ENCODE peak calls at places on chromosomes 4 and X, in six cellular contexts. C is stomach, M is fibroblast of mammary gland, X is mammary epithelial cell, L is AG10803, Y is HCT116. O is an unnamed sample.

GRCh38 chrX:30593435-30594200 is 16.1 kb upstream of the TASL start:
- DNase-seq in C (no peak), M (no peak), X (no peak), L (no peak), Y (peak; percentile 38), O (no peak)

GRCh38 chrX:154373340-154374306 is 811 bp downstream of the FLNA start:
- DNase-seq in C (peak; percentile 67), M (peak; percentile 74), X (peak; percentile 81), L (peak; percentile 84), Y (peak; percentile 78), O (no peak)

GRCh38 chr4:156792462-156793085 is 179.0 kb downstream of the PDGFC start:
- DNase-seq in C (no peak), M (no peak), X (peak; percentile 26), L (no peak), Y (no peak), O (no peak)

GRCh38 chrX:141278306-141278705 is 36.0 kb upstream of the SPANXC start:
- DNase-seq in C (no peak), M (peak; percentile 34), X (no peak), L (peak; percentile 4), Y (no peak), O (no peak)

GRCh38 chr4:100838286-100838685 is 320.5 kb upstream of the EMCN start:
- DNase-seq in C (no peak), M (no peak), X (no peak), L (no peak), Y (no peak), O (no peak)

GRCh38 chr4:105139646-105140045 is 7.0 kb upstream of the TET2 start:
- DNase-seq in C (no peak), M (peak; percentile 68), X (no peak), L (peak; percentile 42), Y (no peak), O (no peak)

GRCh38 chr4:92303621-92304027 is at the start of gene GRID2:
- DNase-seq in C (no peak), M (no peak), X (peak; percentile 1), L (no peak), Y (peak; percentile 7), O (no peak)

GRCh38 chr4:169156392-169156791 is 114.4 kb downstream of the SH3RF1 start:
- DNase-seq in C (no peak), M (no peak), X (no peak), L (no peak), Y (no peak), O (no peak)

GRCh38 chr4:156959298-156959702 is 12.3 kb downstream of the PDGFC start:
- DNase-seq in C (no peak), M (no peak), X (no peak), L (peak; percentile 84), Y (no peak), O (no peak)

GRCh38 chr4:10312568-10312967 is 144.7 kb downstream of the ZNF518B start:
- DNase-seq in C (no peak), M (no peak), X (no peak), L (no peak), Y (no peak), O (no peak)

GRCh38 chr4:182307746-182308145 is 64.5 kb downstream of the TENM3 start:
- DNase-seq in C (no peak), M (peak; percentile 94), X (peak; percentile 98), L (peak; percentile 98), Y (peak; percentile 21), O (no peak)

GRCh38 chrX:30027636-30028035 is 187.7 kb upstream of the MAGEB2 start:
- DNase-seq in C (no peak), M (no peak), X (no peak), L (no peak), Y (no peak), O (no peak)

GRCh38 chrX:125293792-125294780 is 25.6 kb upstream of the TEX13C start:
- DNase-seq in C (no peak), M (no peak), X (no peak), L (no peak), Y (no peak), O (no peak)

GRCh38 chr4:106929248-106929647 is 106.9 kb downstream of the DKK2 start:
- DNase-seq in C (no peak), M (no peak), X (no peak), L (no peak), Y (no peak), O (no peak)

GRCh38 chrX:6707497-6707896 is 172.6 kb upstream of the VCX3A start:
- DNase-seq in C (no peak), M (no peak), X (no peak), L (no peak), Y (no peak), O (no peak)

GRCh38 chr4:149754526-149754925 is 61.1 kb downstream of the IQCM start:
- DNase-seq in C (no peak), M (peak; percentile 36), X (peak; percentile 26), L (peak; percentile 32), Y (no peak), O (no peak)

GRCh38 chr4:99447079-99447478 is 11.9 kb upstream of the ADH7 start:
- DNase-seq in C (no peak), M (peak; percentile 63), X (peak; percentile 72), L (peak; percentile 64), Y (peak; percentile 3), O (peak; percentile 28)

GRCh38 chr4:105808459-105809041 is 86.7 kb upstream of the NPNT start:
- DNase-seq in C (no peak), M (peak; percentile 81), X (peak; percentile 75), L (peak; percentile 55), Y (peak; percentile 7), O (no peak)

GRCh38 chr4:140926672-140927071 is 170.5 kb upstream of the TBC1D9 start:
- DNase-seq in C (no peak), M (no peak), X (no peak), L (peak; percentile 53), Y (no peak), O (no peak)

GRCh38 chr4:177339794-177340374 is 30.2 kb downstream of the NEIL3 start:
- DNase-seq in C (no peak), M (peak; percentile 59), X (peak; percentile 35), L (peak; percentile 58), Y (peak; percentile 4), O (no peak)

DNA sequence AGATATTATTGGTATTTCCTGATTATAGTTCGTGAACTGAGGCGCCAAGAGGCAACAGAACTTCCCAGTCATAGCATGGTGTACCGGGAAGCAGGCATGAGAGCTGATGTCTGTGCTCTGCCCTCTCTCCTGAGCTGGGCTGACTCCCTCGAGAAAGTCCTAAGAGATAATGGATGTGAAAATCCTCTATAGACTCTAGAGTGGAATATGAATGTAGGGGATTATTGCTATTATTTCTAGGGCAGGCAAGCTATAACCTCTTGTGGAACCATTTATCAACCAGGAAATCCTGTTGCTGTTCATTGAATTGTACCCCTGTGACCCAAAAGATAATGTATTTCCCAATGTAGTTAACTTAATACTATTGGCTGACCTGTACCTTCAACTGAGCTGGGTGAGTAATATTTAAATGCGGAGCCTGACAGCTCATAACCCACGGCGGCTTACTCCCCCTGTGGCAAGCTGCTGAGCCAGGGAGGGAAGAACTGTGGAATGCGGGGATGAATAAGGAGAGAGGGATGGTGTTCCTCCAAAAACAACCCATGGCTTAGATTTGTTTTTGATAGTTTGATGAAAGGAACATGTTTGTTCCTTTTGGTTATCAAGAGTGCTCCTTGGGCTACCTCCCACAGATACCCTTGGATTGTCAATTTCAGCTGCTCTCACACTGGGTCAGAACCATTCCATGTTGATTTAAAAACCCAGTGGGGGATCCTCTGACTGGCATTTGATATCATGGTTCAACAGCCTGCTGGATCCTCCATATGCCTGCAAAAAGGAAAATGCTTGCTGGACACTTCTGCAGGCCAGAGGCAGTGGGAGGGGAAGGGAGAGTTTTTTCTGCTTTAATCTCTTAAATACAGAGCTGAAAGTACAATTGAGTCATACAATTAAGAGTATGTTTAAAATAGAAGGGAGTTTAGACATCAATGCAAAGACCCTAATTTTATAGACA is 339.0 kb upstream of the BOD1L1 start:
- DNase-seq in C (no peak), M (peak; percentile 88), X (peak; percentile 46), L (peak; percentile 70), Y (no peak), O (no peak)
- TF ChIP-seq CTCF in C (no peak), M (peak; percentile 14), X (no peak), L (peak; percentile 33), Y (no peak), O (no peak)

GRCh38 chr4:82785248-82786003 is 13.2 kb downstream of the SCD5 start:
- DNase-seq in C (no peak), M (peak; percentile 95), X (peak; percentile 91), L (peak; percentile 90), Y (peak; percentile 69), O (no peak)

GRCh38 chr4:82784615-82785247 is 13.9 kb downstream of the SCD5 start:
- DNase-seq in C (no peak), M (peak; percentile 78), X (no peak), L (peak; percentile 49), Y (no peak), O (no peak)

GRCh38 chr4:82786794-82787193 is 11.8 kb downstream of the SCD5 start:
- DNase-seq in C (no peak), M (no peak), X (no peak), L (no peak), Y (no peak), O (no peak)

GRCh38 chr4:82787342-82787741 is 11.3 kb downstream of the SCD5 start:
- DNase-seq in C (no peak), M (peak; percentile 56), X (peak; percentile 91), L (no peak), Y (no peak), O (no peak)

GRCh38 chr4:82786004-82786400 is 12.6 kb downstream of the SCD5 start:
- DNase-seq in C (no peak), M (peak; percentile 19), X (no peak), L (no peak), Y (no peak), O (no peak)
- H3K4me3 ChIP-seq in C (no peak overlapping the region), M (no peak overlapping the region), X (peak overlapping the region; percentile 7), L (peak overlapping the region; percentile 8), Y (peak overlapping the region; percentile 17), O (no peak overlapping the region)

DNA sequence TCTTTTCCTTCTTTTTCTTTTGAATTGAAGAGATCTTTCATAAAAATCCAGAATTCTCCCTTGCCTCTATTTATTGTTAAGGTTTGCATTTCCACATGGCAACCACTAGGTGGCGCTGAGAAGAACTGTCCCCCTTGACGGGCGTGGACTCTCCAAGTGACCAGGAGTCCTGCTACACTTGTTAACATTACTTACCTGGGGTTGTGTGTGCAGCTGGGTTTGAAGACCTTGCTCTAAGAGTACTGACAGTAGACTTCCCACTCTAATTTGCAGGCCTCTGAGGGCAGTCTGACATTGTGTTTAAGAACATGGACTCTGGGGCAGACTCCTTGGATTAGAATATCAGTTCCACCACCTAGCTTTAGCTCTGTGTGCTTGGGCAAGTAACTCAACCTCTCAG is 52.8 kb downstream of the GPRIN3 start:
- DNase-seq in C (peak; percentile 40), M (peak; percentile 24), X (peak; percentile 17), L (peak; percentile 15), Y (peak; percentile 37), O (no peak)
- TF ChIP-seq CTCF in C (no peak), M (peak; percentile 71), X (peak; percentile 78), L (peak; percentile 83), Y (peak; percentile 82), O (peak; percentile 76)

GRCh38 chrX:137743414-137743813 is 177.5 kb downstream of the ZIC3 start:
- DNase-seq in C (no peak), M (no peak), X (no peak), L (no peak), Y (no peak), O (no peak)

GRCh38 chrX:137747231-137747630 is 181.3 kb downstream of the ZIC3 start:
- DNase-seq in C (no peak), M (no peak), X (no peak), L (no peak), Y (no peak), O (no peak)

GRCh38 chrX:137749282-137749681 is 183.4 kb downstream of the ZIC3 start:
- DNase-seq in C (no peak), M (no peak), X (no peak), L (no peak), Y (no peak), O (no peak)

GRCh38 chrX:137748827-137749226 is 182.9 kb downstream of the ZIC3 start:
- DNase-seq in C (no peak), M (no peak), X (no peak), L (no peak), Y (no peak), O (no peak)

GRCh38 chrX:137746289-137746688 is 180.4 kb downstream of the ZIC3 start:
- DNase-seq in C (no peak), M (no peak), X (no peak), L (no peak), Y (no peak), O (no peak)
- H3K4me3 ChIP-seq in C (no peak overlapping the region), M (no peak overlapping the region), X (no peak overlapping the region), L (no peak overlapping the region), Y (no peak overlapping the region), O (no peak overlapping the region)